ENCODE peak calls at places on chromosomes 3 and 15, in eight cellular contexts. One of them, this sample, is unnamed.

GRCh38 chr3:41900265-41900664 is 61.6 kb downstream of the ULK4 start:
- DNase-seq in pancreas: no peak
- DNase-seq in upper lobe of left lung: no peak
- DNase-seq in tibial nerve: no peak
- DNase-seq in heart left ventricle: no peak
- DNase-seq in ascending aorta: no peak
- DNase-seq in IMR-90: peak
- DNase-seq in neural progenitor cell: peak
- DNase-seq in this sample: peak

GRCh38 chr3:133644768-133645167 is 17.0 kb downstream of the TOPBP1 start:
- DNase-seq in pancreas: no peak
- DNase-seq in upper lobe of left lung: no peak
- DNase-seq in tibial nerve: no peak
- DNase-seq in heart left ventricle: no peak
- DNase-seq in ascending aorta: no peak
- DNase-seq in IMR-90: peak
- DNase-seq in neural progenitor cell: no peak
- DNase-seq in this sample: peak

GRCh38 chr3:177604181-177604580 is 406.9 kb upstream of the TBL1XR1 start:
- DNase-seq in pancreas: no peak
- DNase-seq in upper lobe of left lung: no peak
- DNase-seq in tibial nerve: no peak
- DNase-seq in heart left ventricle: no peak
- DNase-seq in ascending aorta: no peak
- DNase-seq in IMR-90: no peak
- DNase-seq in neural progenitor cell: no peak
- DNase-seq in this sample: no peak

GRCh38 chr3:36408146-36408545 is 27.8 kb downstream of the STAC start:
- DNase-seq in pancreas: no peak
- DNase-seq in upper lobe of left lung: no peak
- DNase-seq in tibial nerve: no peak
- DNase-seq in heart left ventricle: no peak
- DNase-seq in ascending aorta: no peak
- DNase-seq in IMR-90: no peak
- DNase-seq in neural progenitor cell: peak
- DNase-seq in this sample: no peak

GRCh38 chr3:183031826-183032225 is 51.5 kb upstream of the DCUN1D1 start:
- DNase-seq in pancreas: no peak
- DNase-seq in upper lobe of left lung: no peak
- DNase-seq in tibial nerve: no peak
- DNase-seq in heart left ventricle: no peak
- DNase-seq in ascending aorta: no peak
- DNase-seq in IMR-90: no peak
- DNase-seq in neural progenitor cell: no peak
- DNase-seq in this sample: no peak

GRCh38 chr3:33358172-33358781 is 81.0 kb downstream of the FBXL2 start:
- DNase-seq in pancreas: no peak
- DNase-seq in upper lobe of left lung: no peak
- DNase-seq in tibial nerve: no peak
- DNase-seq in heart left ventricle: no peak
- DNase-seq in ascending aorta: peak
- DNase-seq in IMR-90: no peak
- DNase-seq in neural progenitor cell: no peak
- DNase-seq in this sample: no peak

GRCh38 chr3:101850327-101851048 is 1.2 kb downstream of the NFKBIZ start:
- DNase-seq in pancreas: no peak
- DNase-seq in upper lobe of left lung: no peak
- DNase-seq in tibial nerve: no peak
- DNase-seq in heart left ventricle: no peak
- DNase-seq in ascending aorta: no peak
- DNase-seq in IMR-90: peak
- DNase-seq in neural progenitor cell: peak
- DNase-seq in this sample: peak

GRCh38 chr3:58573638-58574037 is 3.6 kb downstream of the FAM107A start:
- DNase-seq in pancreas: no peak
- DNase-seq in upper lobe of left lung: no peak
- DNase-seq in tibial nerve: no peak
- DNase-seq in heart left ventricle: peak
- DNase-seq in ascending aorta: no peak
- DNase-seq in IMR-90: no peak
- DNase-seq in neural progenitor cell: no peak
- DNase-seq in this sample: no peak

GRCh38 chr15:74845208-74845568 is 2.2 kb upstream of the ULK3 start:
- DNase-seq in pancreas: no peak
- DNase-seq in upper lobe of left lung: no peak
- DNase-seq in tibial nerve: no peak
- DNase-seq in heart left ventricle: no peak
- DNase-seq in ascending aorta: no peak
- DNase-seq in IMR-90: no peak
- DNase-seq in neural progenitor cell: no peak
- DNase-seq in this sample: no peak

GRCh38 chr15:65245096-65245849 is 34.0 kb upstream of the CILP start:
- DNase-seq in pancreas: peak
- DNase-seq in upper lobe of left lung: peak
- DNase-seq in tibial nerve: no peak
- DNase-seq in heart left ventricle: peak
- DNase-seq in ascending aorta: no peak
- DNase-seq in IMR-90: peak
- DNase-seq in neural progenitor cell: no peak
- DNase-seq in this sample: no peak

GRCh38 chr3:52408466-52408865 is 36.4 kb downstream of the SEMA3G start:
- DNase-seq in pancreas: no peak
- DNase-seq in upper lobe of left lung: no peak
- DNase-seq in tibial nerve: no peak
- DNase-seq in heart left ventricle: no peak
- DNase-seq in ascending aorta: no peak
- DNase-seq in IMR-90: no peak
- DNase-seq in neural progenitor cell: no peak
- DNase-seq in this sample: no peak

GRCh38 chr3:35393916-35394315 is 245.4 kb upstream of the ARPP21 start:
- DNase-seq in pancreas: no peak
- DNase-seq in upper lobe of left lung: no peak
- DNase-seq in tibial nerve: no peak
- DNase-seq in heart left ventricle: no peak
- DNase-seq in ascending aorta: no peak
- DNase-seq in IMR-90: no peak
- DNase-seq in neural progenitor cell: no peak
- DNase-seq in this sample: no peak

GRCh38 chr3:106740116-106740515 is 637.1 kb upstream of the CCDC54 start:
- DNase-seq in pancreas: no peak
- DNase-seq in upper lobe of left lung: no peak
- DNase-seq in tibial nerve: no peak
- DNase-seq in heart left ventricle: no peak
- DNase-seq in ascending aorta: no peak
- DNase-seq in IMR-90: no peak
- DNase-seq in neural progenitor cell: no peak
- DNase-seq in this sample: no peak

GRCh38 chr15:87045741-87046140 is 966.1 kb downstream of the AGBL1 start:
- DNase-seq in pancreas: no peak
- DNase-seq in upper lobe of left lung: no peak
- DNase-seq in tibial nerve: no peak
- DNase-seq in heart left ventricle: no peak
- DNase-seq in ascending aorta: no peak
- DNase-seq in IMR-90: no peak
- DNase-seq in neural progenitor cell: no peak
- DNase-seq in this sample: peak

GRCh38 chr3:85589145-85589544 is 630.4 kb downstream of the CADM2 start:
- DNase-seq in pancreas: no peak
- DNase-seq in upper lobe of left lung: no peak
- DNase-seq in tibial nerve: no peak
- DNase-seq in heart left ventricle: no peak
- DNase-seq in ascending aorta: no peak
- DNase-seq in IMR-90: peak
- DNase-seq in neural progenitor cell: no peak
- DNase-seq in this sample: peak

GRCh38 chr15:63212050-63212973 is 22.9 kb downstream of the RAB8B start:
- DNase-seq in pancreas: no peak
- DNase-seq in upper lobe of left lung: no peak
- DNase-seq in tibial nerve: no peak
- DNase-seq in heart left ventricle: no peak
- DNase-seq in ascending aorta: no peak
- DNase-seq in IMR-90: peak
- DNase-seq in neural progenitor cell: no peak
- DNase-seq in this sample: peak

GRCh38 chr3:131551761-131552160 is 49.0 kb upstream of the MRPL3 start:
- DNase-seq in pancreas: no peak
- DNase-seq in upper lobe of left lung: no peak
- DNase-seq in tibial nerve: no peak
- DNase-seq in heart left ventricle: no peak
- DNase-seq in ascending aorta: no peak
- DNase-seq in IMR-90: no peak
- DNase-seq in neural progenitor cell: no peak
- DNase-seq in this sample: no peak

GRCh38 chr3:36843065-36844051 is 79.0 kb upstream of the DCLK3 start:
- DNase-seq in pancreas: no peak
- DNase-seq in upper lobe of left lung: no peak
- DNase-seq in tibial nerve: no peak
- DNase-seq in heart left ventricle: no peak
- DNase-seq in ascending aorta: no peak
- DNase-seq in IMR-90: peak
- DNase-seq in neural progenitor cell: peak
- DNase-seq in this sample: peak

GRCh38 chr3:54008099-54008498 is 114.3 kb upstream of the CACNA2D3 start:
- DNase-seq in pancreas: no peak
- DNase-seq in upper lobe of left lung: no peak
- DNase-seq in tibial nerve: no peak
- DNase-seq in heart left ventricle: no peak
- DNase-seq in ascending aorta: no peak
- DNase-seq in IMR-90: no peak
- DNase-seq in neural progenitor cell: no peak
- DNase-seq in this sample: no peak

GRCh38 chr3:39972508-39972907 is 163.1 kb downstream of the MYRIP start:
- DNase-seq in pancreas: no peak
- DNase-seq in upper lobe of left lung: no peak
- DNase-seq in tibial nerve: no peak
- DNase-seq in heart left ventricle: no peak
- DNase-seq in ascending aorta: no peak
- DNase-seq in IMR-90: no peak
- DNase-seq in neural progenitor cell: no peak
- DNase-seq in this sample: no peak

GRCh38 chr3:19457449-19457848 is 309.1 kb downstream of the KCNH8 start:
- DNase-seq in pancreas: no peak
- DNase-seq in upper lobe of left lung: no peak
- DNase-seq in tibial nerve: no peak
- DNase-seq in heart left ventricle: no peak
- DNase-seq in ascending aorta: no peak
- DNase-seq in IMR-90: no peak
- DNase-seq in neural progenitor cell: no peak
- DNase-seq in this sample: no peak

GRCh38 chr3:52843881-52844280 is 9.1 kb upstream of the MUSTN1 start:
- DNase-seq in pancreas: no peak
- DNase-seq in upper lobe of left lung: no peak
- DNase-seq in tibial nerve: no peak
- DNase-seq in heart left ventricle: no peak
- DNase-seq in ascending aorta: no peak
- DNase-seq in IMR-90: no peak
- DNase-seq in neural progenitor cell: no peak
- DNase-seq in this sample: no peak

GRCh38 chr15:64224508-64224907 is 61.7 kb upstream of the PPIB start:
- DNase-seq in pancreas: no peak
- DNase-seq in upper lobe of left lung: no peak
- DNase-seq in tibial nerve: peak
- DNase-seq in heart left ventricle: peak
- DNase-seq in ascending aorta: no peak
- DNase-seq in IMR-90: peak
- DNase-seq in neural progenitor cell: no peak
- DNase-seq in this sample: no peak

GRCh38 chr3:68129065-68129464 is 474.7 kb upstream of the SUCLG2 start:
- DNase-seq in pancreas: no peak
- DNase-seq in upper lobe of left lung: no peak
- DNase-seq in tibial nerve: no peak
- DNase-seq in heart left ventricle: no peak
- DNase-seq in ascending aorta: no peak
- DNase-seq in IMR-90: no peak
- DNase-seq in neural progenitor cell: no peak
- DNase-seq in this sample: no peak

GRCh38 chr15:92343869-92344643 is 49.6 kb upstream of the ST8SIA2 start:
- DNase-seq in pancreas: no peak
- DNase-seq in upper lobe of left lung: no peak
- DNase-seq in tibial nerve: no peak
- DNase-seq in heart left ventricle: peak
- DNase-seq in ascending aorta: no peak
- DNase-seq in IMR-90: no peak
- DNase-seq in neural progenitor cell: peak
- DNase-seq in this sample: no peak

GRCh38 chr3:149424921-149425320 is 47.5 kb upstream of the TM4SF1 start:
- DNase-seq in pancreas: no peak
- DNase-seq in upper lobe of left lung: no peak
- DNase-seq in tibial nerve: no peak
- DNase-seq in heart left ventricle: peak
- DNase-seq in ascending aorta: no peak
- DNase-seq in IMR-90: no peak
- DNase-seq in neural progenitor cell: no peak
- DNase-seq in this sample: no peak
- H3K27ac ChIP-seq in pancreas: no peak
- H3K27ac ChIP-seq in upper lobe of left lung: no peak
- H3K27ac ChIP-seq in tibial nerve: no peak
- H3K27ac ChIP-seq in heart left ventricle: no peak
- H3K27ac ChIP-seq in ascending aorta: no peak
- H3K27ac ChIP-seq in IMR-90: no peak
- H3K27ac ChIP-seq in neural progenitor cell: no peak
- H3K27ac ChIP-seq in this sample: no peak

GRCh38 chr15:58459045-58459444 is 27.3 kb downstream of the LIPC start:
- DNase-seq in pancreas: no peak
- DNase-seq in upper lobe of left lung: no peak
- DNase-seq in tibial nerve: no peak
- DNase-seq in heart left ventricle: no peak
- DNase-seq in ascending aorta: no peak
- DNase-seq in IMR-90: no peak
- DNase-seq in neural progenitor cell: no peak
- DNase-seq in this sample: no peak
- H3K27ac ChIP-seq in pancreas: no peak
- H3K27ac ChIP-seq in upper lobe of left lung: peak
- H3K27ac ChIP-seq in tibial nerve: no peak
- H3K27ac ChIP-seq in heart left ventricle: peak
- H3K27ac ChIP-seq in ascending aorta: no peak
- H3K27ac ChIP-seq in IMR-90: no peak
- H3K27ac ChIP-seq in neural progenitor cell: no peak
- H3K27ac ChIP-seq in this sample: peak

GRCh38 chr3:50816896-50817295 is 142.2 kb downstream of the DOCK3 start:
- DNase-seq in pancreas: no peak
- DNase-seq in upper lobe of left lung: no peak
- DNase-seq in tibial nerve: no peak
- DNase-seq in heart left ventricle: no peak
- DNase-seq in ascending aorta: no peak
- DNase-seq in IMR-90: no peak
- DNase-seq in neural progenitor cell: no peak
- DNase-seq in this sample: peak
- H3K27ac ChIP-seq in pancreas: no peak
- H3K27ac ChIP-seq in upper lobe of left lung: no peak
- H3K27ac ChIP-seq in tibial nerve: no peak
- H3K27ac ChIP-seq in heart left ventricle: no peak
- H3K27ac ChIP-seq in ascending aorta: no peak
- H3K27ac ChIP-seq in IMR-90: no peak
- H3K27ac ChIP-seq in neural progenitor cell: peak
- H3K27ac ChIP-seq in this sample: no peak

DNA sequence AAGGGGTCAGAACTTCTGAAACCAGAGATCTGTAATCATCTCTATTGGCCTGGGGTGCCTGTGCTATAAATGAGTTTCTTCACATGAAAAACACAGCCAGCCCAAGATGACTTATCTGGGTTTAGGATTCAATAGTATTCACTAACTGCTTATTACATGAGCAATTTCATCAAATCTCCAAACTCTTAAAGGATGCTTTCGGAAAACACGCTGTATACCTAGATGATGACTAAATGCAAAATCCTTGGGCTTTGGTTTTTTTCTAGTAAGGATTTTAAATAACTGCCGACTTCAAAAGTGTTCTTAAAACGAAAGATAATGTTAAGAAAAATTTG is 18.4 kb downstream of the TMEM43 start:
- DNase-seq in pancreas: no peak
- DNase-seq in upper lobe of left lung: no peak
- DNase-seq in tibial nerve: no peak
- DNase-seq in heart left ventricle: no peak
- DNase-seq in ascending aorta: peak
- DNase-seq in IMR-90: peak
- DNase-seq in neural progenitor cell: no peak
- DNase-seq in this sample: no peak
- H3K27ac ChIP-seq in pancreas: peak
- H3K27ac ChIP-seq in upper lobe of left lung: peak
- H3K27ac ChIP-seq in tibial nerve: peak
- H3K27ac ChIP-seq in heart left ventricle: peak
- H3K27ac ChIP-seq in ascending aorta: peak
- H3K27ac ChIP-seq in IMR-90: peak
- H3K27ac ChIP-seq in neural progenitor cell: no peak
- H3K27ac ChIP-seq in this sample: peak

This sample was measured in PC-3.